ENCODE peak calls at places on chromosomes 11 and 22, in five cellular contexts. One of them, this sample, is unnamed.

GRCh38 chr22:24128631-24129601 is 52.4 kb upstream of the SUSD2 start:
- DNase-seq in AG04450: no peak
- DNase-seq in GM20000: no peak
- DNase-seq in upper lobe of right lung: no peak
- DNase-seq in stomach: no peak
- DNase-seq in this sample: no peak

GRCh38 chr11:76626921-76627391 is 43.6 kb downstream of the LRRC32 start:
- DNase-seq in AG04450: no peak
- DNase-seq in GM20000: peak; percentile 67
- DNase-seq in upper lobe of right lung: no peak
- DNase-seq in stomach: no peak
- DNase-seq in this sample: peak; percentile 70

GRCh38 chr11:73185680-73186293 is 32.3 kb upstream of the P2RY2 start:
- DNase-seq in AG04450: peak; percentile 27
- DNase-seq in GM20000: no peak
- DNase-seq in upper lobe of right lung: no peak
- DNase-seq in stomach: peak; percentile 23
- DNase-seq in this sample: no peak

GRCh38 chr11:17743808-17744119 is 9.2 kb downstream of the KCNC1 start:
- DNase-seq in AG04450: peak; percentile 23
- DNase-seq in GM20000: no peak
- DNase-seq in upper lobe of right lung: peak; percentile 44
- DNase-seq in stomach: no peak
- DNase-seq in this sample: no peak

GRCh38 chr11:119486016-119486415 is 63.0 kb upstream of the THY1 start:
- DNase-seq in AG04450: no peak
- DNase-seq in GM20000: no peak
- DNase-seq in upper lobe of right lung: no peak
- DNase-seq in stomach: no peak
- DNase-seq in this sample: no peak

GRCh38 chr22:37848587-37849088 is 581 bp upstream of the EIF3L start:
- DNase-seq in AG04450: no peak
- DNase-seq in GM20000: no peak
- DNase-seq in upper lobe of right lung: no peak
- DNase-seq in stomach: no peak
- DNase-seq in this sample: no peak

GRCh38 chr11:67561971-67562560 is 21.5 kb upstream of the GSTP1 start:
- DNase-seq in AG04450: no peak
- DNase-seq in GM20000: peak; percentile 76
- DNase-seq in upper lobe of right lung: no peak
- DNase-seq in stomach: no peak
- DNase-seq in this sample: peak; percentile 73

GRCh38 chr22:43847376-43848289 is 14.7 kb downstream of the SULT4A1 start:
- DNase-seq in AG04450: no peak
- DNase-seq in GM20000: no peak
- DNase-seq in upper lobe of right lung: peak; percentile 43
- DNase-seq in stomach: no peak
- DNase-seq in this sample: no peak

GRCh38 chr22:43007519-43008102 is 7.3 kb downstream of the PACSIN2 start:
- DNase-seq in AG04450: no peak
- DNase-seq in GM20000: no peak
- DNase-seq in upper lobe of right lung: peak; percentile 80
- DNase-seq in stomach: peak; percentile 72
- DNase-seq in this sample: no peak

GRCh38 chr22:25564979-25565677 is 653 bp downstream of the GRK3 start:
- DNase-seq in AG04450: no peak
- DNase-seq in GM20000: no peak
- DNase-seq in upper lobe of right lung: peak; percentile 78
- DNase-seq in stomach: no peak
- DNase-seq in this sample: no peak

GRCh38 chr22:29811377-29811776 is 26.7 kb downstream of the ASCC2 start:
- DNase-seq in AG04450: no peak
- DNase-seq in GM20000: no peak
- DNase-seq in upper lobe of right lung: peak; percentile 75
- DNase-seq in stomach: peak; percentile 78
- DNase-seq in this sample: no peak

GRCh38 chr22:29813126-29813525 is 24.9 kb downstream of the ASCC2 start:
- DNase-seq in AG04450: no peak
- DNase-seq in GM20000: no peak
- DNase-seq in upper lobe of right lung: no peak
- DNase-seq in stomach: peak; percentile 46
- DNase-seq in this sample: no peak

GRCh38 chr22:29814003-29814402 is 24.1 kb downstream of the ASCC2 start:
- DNase-seq in AG04450: no peak
- DNase-seq in GM20000: no peak
- DNase-seq in upper lobe of right lung: no peak
- DNase-seq in stomach: no peak
- DNase-seq in this sample: no peak

GRCh38 chr22:29815580-29815979 is 22.5 kb downstream of the ASCC2 start:
- DNase-seq in AG04450: no peak
- DNase-seq in GM20000: no peak
- DNase-seq in upper lobe of right lung: no peak
- DNase-seq in stomach: no peak
- DNase-seq in this sample: no peak

GRCh38 chr22:29813563-29813962 is 24.5 kb downstream of the ASCC2 start:
- DNase-seq in AG04450: no peak
- DNase-seq in GM20000: no peak
- DNase-seq in upper lobe of right lung: no peak
- DNase-seq in stomach: no peak
- DNase-seq in this sample: no peak
- TF ChIP-seq CTCF in AG04450: no peak
- TF ChIP-seq CTCF in GM20000: no peak
- TF ChIP-seq CTCF in upper lobe of right lung: no peak
- TF ChIP-seq CTCF in stomach: no peak
- TF ChIP-seq CTCF in this sample: no peak

GRCh38 chr22:46251266-46251665 is 1.2 kb upstream of the CDPF1 start:
- DNase-seq in AG04450: no peak
- DNase-seq in GM20000: no peak
- DNase-seq in upper lobe of right lung: no peak
- DNase-seq in stomach: no peak
- DNase-seq in this sample: no peak
- TF ChIP-seq CTCF in AG04450: no peak
- TF ChIP-seq CTCF in GM20000: no peak
- TF ChIP-seq CTCF in upper lobe of right lung: no peak
- TF ChIP-seq CTCF in stomach: no peak
- TF ChIP-seq CTCF in this sample: no peak

GRCh38 chr11:116917632-116918031 is 80.2 kb upstream of the APOA1 start:
- DNase-seq in AG04450: no peak
- DNase-seq in GM20000: no peak
- DNase-seq in upper lobe of right lung: no peak
- DNase-seq in stomach: no peak
- DNase-seq in this sample: no peak

GRCh38 chr11:116916872-116917271 is 79.5 kb upstream of the APOA1 start:
- DNase-seq in AG04450: no peak
- DNase-seq in GM20000: no peak
- DNase-seq in upper lobe of right lung: no peak
- DNase-seq in stomach: no peak
- DNase-seq in this sample: no peak

GRCh38 chr11:116925050-116925449 is 87.6 kb upstream of the APOA1 start:
- DNase-seq in AG04450: no peak
- DNase-seq in GM20000: no peak
- DNase-seq in upper lobe of right lung: no peak
- DNase-seq in stomach: no peak
- DNase-seq in this sample: no peak

GRCh38 chr11:116916052-116916451 is 78.6 kb upstream of the APOA1 start:
- DNase-seq in AG04450: no peak
- DNase-seq in GM20000: no peak
- DNase-seq in upper lobe of right lung: no peak
- DNase-seq in stomach: no peak
- DNase-seq in this sample: no peak

GRCh38 chr11:116918925-116919653 is 81.7 kb upstream of the APOA1 start:
- DNase-seq in AG04450: no peak
- DNase-seq in GM20000: no peak
- DNase-seq in upper lobe of right lung: no peak
- DNase-seq in stomach: no peak
- DNase-seq in this sample: no peak
- TF ChIP-seq CTCF in AG04450: no peak
- TF ChIP-seq CTCF in GM20000: no peak
- TF ChIP-seq CTCF in upper lobe of right lung: no peak
- TF ChIP-seq CTCF in stomach: no peak
- TF ChIP-seq CTCF in this sample: no peak

GRCh38 chr22:49774499-49775151 is 53.0 kb downstream of the BRD1 start:
- DNase-seq in AG04450: no peak
- DNase-seq in GM20000: no peak
- DNase-seq in upper lobe of right lung: no peak
- DNase-seq in stomach: no peak
- DNase-seq in this sample: no peak
- TF ChIP-seq CTCF in AG04450: no peak
- TF ChIP-seq CTCF in GM20000: no peak
- TF ChIP-seq CTCF in upper lobe of right lung: no peak
- TF ChIP-seq CTCF in stomach: no peak
- TF ChIP-seq CTCF in this sample: no peak

This sample was measured in GM13977.